ENCODE peak calls at places on chromosomes 16 and 17, in ten cellular contexts. One of them, this sample, is unnamed.

GRCh38 chr16:49600976-49601375 is 227.4 kb downstream of the C16orf78 start:
- DNase-seq in lung: no peak
- DNase-seq in lower lobe of right lung: no peak
- DNase-seq in cardiac muscle cell: no peak
- DNase-seq in hepatocyte: no peak
- DNase-seq in CD8-positive, alpha-beta memory T cell: no peak
- DNase-seq in dorsolateral prefrontal cortex: no peak
- DNase-seq in ascending aorta: peak
- DNase-seq in naive thymus-derived CD4-positive, alpha-beta T cell: no peak
- DNase-seq in kidney: no peak
- DNase-seq in this sample: no peak

GRCh38 chr16:3027488-3027795 is 3.6 kb downstream of the THOC6 start:
- DNase-seq in lung: no peak
- DNase-seq in lower lobe of right lung: no peak
- DNase-seq in cardiac muscle cell: no peak
- DNase-seq in hepatocyte: no peak
- DNase-seq in CD8-positive, alpha-beta memory T cell: no peak
- DNase-seq in dorsolateral prefrontal cortex: no peak
- DNase-seq in ascending aorta: no peak
- DNase-seq in naive thymus-derived CD4-positive, alpha-beta T cell: no peak
- DNase-seq in kidney: no peak
- DNase-seq in this sample: no peak

GRCh38 chr16:57725077-57725953 is 10.3 kb upstream of the KATNB1 start:
- DNase-seq in lung: no peak
- DNase-seq in lower lobe of right lung: no peak
- DNase-seq in cardiac muscle cell: no peak
- DNase-seq in hepatocyte: no peak
- DNase-seq in CD8-positive, alpha-beta memory T cell: no peak
- DNase-seq in dorsolateral prefrontal cortex: no peak
- DNase-seq in ascending aorta: no peak
- DNase-seq in naive thymus-derived CD4-positive, alpha-beta T cell: no peak
- DNase-seq in kidney: no peak
- DNase-seq in this sample: no peak

GRCh38 chr17:81049372-81049911 is 14.5 kb downstream of the BAIAP2 start:
- DNase-seq in lung: no peak
- DNase-seq in lower lobe of right lung: no peak
- DNase-seq in cardiac muscle cell: no peak
- DNase-seq in hepatocyte: no peak
- DNase-seq in CD8-positive, alpha-beta memory T cell: no peak
- DNase-seq in dorsolateral prefrontal cortex: no peak
- DNase-seq in ascending aorta: no peak
- DNase-seq in naive thymus-derived CD4-positive, alpha-beta T cell: no peak
- DNase-seq in kidney: no peak
- DNase-seq in this sample: no peak

GRCh38 chr16:85148959-85149358 is 36.7 kb upstream of the CIBAR2 start:
- DNase-seq in lung: no peak
- DNase-seq in lower lobe of right lung: no peak
- DNase-seq in cardiac muscle cell: no peak
- DNase-seq in hepatocyte: no peak
- DNase-seq in CD8-positive, alpha-beta memory T cell: no peak
- DNase-seq in dorsolateral prefrontal cortex: no peak
- DNase-seq in ascending aorta: no peak
- DNase-seq in naive thymus-derived CD4-positive, alpha-beta T cell: no peak
- DNase-seq in kidney: no peak
- DNase-seq in this sample: no peak

GRCh38 chr16:19138601-19139000 is 24.8 kb downstream of the ITPRIPL2 start:
- DNase-seq in lung: peak
- DNase-seq in lower lobe of right lung: peak
- DNase-seq in cardiac muscle cell: no peak
- DNase-seq in hepatocyte: peak
- DNase-seq in CD8-positive, alpha-beta memory T cell: no peak
- DNase-seq in dorsolateral prefrontal cortex: no peak
- DNase-seq in ascending aorta: peak
- DNase-seq in naive thymus-derived CD4-positive, alpha-beta T cell: no peak
- DNase-seq in kidney: peak
- DNase-seq in this sample: peak

GRCh38 chr17:78324391-78325075 is 35.3 kb downstream of the SOCS3 start:
- DNase-seq in lung: peak
- DNase-seq in lower lobe of right lung: peak
- DNase-seq in cardiac muscle cell: no peak
- DNase-seq in hepatocyte: peak
- DNase-seq in CD8-positive, alpha-beta memory T cell: no peak
- DNase-seq in dorsolateral prefrontal cortex: no peak
- DNase-seq in ascending aorta: peak
- DNase-seq in naive thymus-derived CD4-positive, alpha-beta T cell: peak
- DNase-seq in kidney: peak
- DNase-seq in this sample: peak

GRCh38 chr17:413706-414440 is 61.3 kb upstream of the RPH3AL start:
- DNase-seq in lung: no peak
- DNase-seq in lower lobe of right lung: no peak
- DNase-seq in cardiac muscle cell: no peak
- DNase-seq in hepatocyte: no peak
- DNase-seq in CD8-positive, alpha-beta memory T cell: no peak
- DNase-seq in dorsolateral prefrontal cortex: no peak
- DNase-seq in ascending aorta: no peak
- DNase-seq in naive thymus-derived CD4-positive, alpha-beta T cell: no peak
- DNase-seq in kidney: no peak
- DNase-seq in this sample: no peak

GRCh38 chr16:86344881-86345280 is 165.4 kb upstream of the FOXF1 start:
- DNase-seq in lung: no peak
- DNase-seq in lower lobe of right lung: no peak
- DNase-seq in cardiac muscle cell: no peak
- DNase-seq in hepatocyte: no peak
- DNase-seq in CD8-positive, alpha-beta memory T cell: no peak
- DNase-seq in dorsolateral prefrontal cortex: no peak
- DNase-seq in ascending aorta: no peak
- DNase-seq in naive thymus-derived CD4-positive, alpha-beta T cell: no peak
- DNase-seq in kidney: no peak
- DNase-seq in this sample: no peak

GRCh38 chr16:61332461-61332860 is 703.8 kb downstream of the CDH8 start:
- DNase-seq in lung: no peak
- DNase-seq in lower lobe of right lung: no peak
- DNase-seq in cardiac muscle cell: no peak
- DNase-seq in hepatocyte: no peak
- DNase-seq in CD8-positive, alpha-beta memory T cell: no peak
- DNase-seq in dorsolateral prefrontal cortex: no peak
- DNase-seq in ascending aorta: no peak
- DNase-seq in naive thymus-derived CD4-positive, alpha-beta T cell: no peak
- DNase-seq in kidney: no peak
- DNase-seq in this sample: no peak

GRCh38 chr17:74282587-74283370 is 8.7 kb downstream of the DNAI2 start:
- DNase-seq in lung: no peak
- DNase-seq in lower lobe of right lung: no peak
- DNase-seq in cardiac muscle cell: no peak
- DNase-seq in hepatocyte: peak
- DNase-seq in CD8-positive, alpha-beta memory T cell: peak
- DNase-seq in dorsolateral prefrontal cortex: no peak
- DNase-seq in ascending aorta: no peak
- DNase-seq in naive thymus-derived CD4-positive, alpha-beta T cell: peak
- DNase-seq in kidney: no peak
- DNase-seq in this sample: no peak

GRCh38 chr16:1958715-1959268 is 546 bp upstream of the NDUFB10 start:
- DNase-seq in lung: no peak
- DNase-seq in lower lobe of right lung: peak
- DNase-seq in cardiac muscle cell: no peak
- DNase-seq in hepatocyte: no peak
- DNase-seq in CD8-positive, alpha-beta memory T cell: no peak
- DNase-seq in dorsolateral prefrontal cortex: no peak
- DNase-seq in ascending aorta: no peak
- DNase-seq in naive thymus-derived CD4-positive, alpha-beta T cell: no peak
- DNase-seq in kidney: no peak
- DNase-seq in this sample: no peak
- H3K4me3 ChIP-seq in lung: no peak
- H3K4me3 ChIP-seq in lower lobe of right lung: peak
- H3K4me3 ChIP-seq in cardiac muscle cell: no peak
- H3K4me3 ChIP-seq in hepatocyte: no peak
- H3K4me3 ChIP-seq in CD8-positive, alpha-beta memory T cell: peak
- H3K4me3 ChIP-seq in dorsolateral prefrontal cortex: peak
- H3K4me3 ChIP-seq in ascending aorta: peak
- H3K4me3 ChIP-seq in naive thymus-derived CD4-positive, alpha-beta T cell: peak
- H3K4me3 ChIP-seq in kidney: peak
- H3K4me3 ChIP-seq in this sample: peak

GRCh38 chr17:29614345-29615047 is 8.2 kb downstream of the CORO6 start:
- DNase-seq in lung: no peak
- DNase-seq in lower lobe of right lung: no peak
- DNase-seq in cardiac muscle cell: no peak
- DNase-seq in hepatocyte: no peak
- DNase-seq in CD8-positive, alpha-beta memory T cell: no peak
- DNase-seq in dorsolateral prefrontal cortex: no peak
- DNase-seq in ascending aorta: no peak
- DNase-seq in naive thymus-derived CD4-positive, alpha-beta T cell: no peak
- DNase-seq in kidney: no peak
- DNase-seq in this sample: no peak

GRCh38 chr17:29616300-29617048 is 6.2 kb downstream of the CORO6 start:
- DNase-seq in lung: no peak
- DNase-seq in lower lobe of right lung: no peak
- DNase-seq in cardiac muscle cell: no peak
- DNase-seq in hepatocyte: no peak
- DNase-seq in CD8-positive, alpha-beta memory T cell: no peak
- DNase-seq in dorsolateral prefrontal cortex: no peak
- DNase-seq in ascending aorta: no peak
- DNase-seq in naive thymus-derived CD4-positive, alpha-beta T cell: no peak
- DNase-seq in kidney: no peak
- DNase-seq in this sample: no peak

GRCh38 chr17:29615048-29615385 is 7.7 kb downstream of the CORO6 start:
- DNase-seq in lung: no peak
- DNase-seq in lower lobe of right lung: peak
- DNase-seq in cardiac muscle cell: no peak
- DNase-seq in hepatocyte: no peak
- DNase-seq in CD8-positive, alpha-beta memory T cell: peak
- DNase-seq in dorsolateral prefrontal cortex: no peak
- DNase-seq in ascending aorta: peak
- DNase-seq in naive thymus-derived CD4-positive, alpha-beta T cell: peak
- DNase-seq in kidney: no peak
- DNase-seq in this sample: no peak

GRCh38 chr17:29617125-29617480 is 5.6 kb downstream of the CORO6 start:
- DNase-seq in lung: peak
- DNase-seq in lower lobe of right lung: peak
- DNase-seq in cardiac muscle cell: peak
- DNase-seq in hepatocyte: peak
- DNase-seq in CD8-positive, alpha-beta memory T cell: peak
- DNase-seq in dorsolateral prefrontal cortex: peak
- DNase-seq in ascending aorta: peak
- DNase-seq in naive thymus-derived CD4-positive, alpha-beta T cell: peak
- DNase-seq in kidney: peak
- DNase-seq in this sample: no peak

GRCh38 chr17:29615492-29616299 is 7.0 kb downstream of the CORO6 start:
- DNase-seq in lung: peak
- DNase-seq in lower lobe of right lung: peak
- DNase-seq in cardiac muscle cell: peak
- DNase-seq in hepatocyte: peak
- DNase-seq in CD8-positive, alpha-beta memory T cell: peak
- DNase-seq in dorsolateral prefrontal cortex: peak
- DNase-seq in ascending aorta: peak
- DNase-seq in naive thymus-derived CD4-positive, alpha-beta T cell: peak
- DNase-seq in kidney: peak
- DNase-seq in this sample: peak
- H3K4me3 ChIP-seq in lung: no peak
- H3K4me3 ChIP-seq in lower lobe of right lung: peak
- H3K4me3 ChIP-seq in cardiac muscle cell: no peak
- H3K4me3 ChIP-seq in hepatocyte: peak
- H3K4me3 ChIP-seq in CD8-positive, alpha-beta memory T cell: peak
- H3K4me3 ChIP-seq in dorsolateral prefrontal cortex: peak
- H3K4me3 ChIP-seq in ascending aorta: peak
- H3K4me3 ChIP-seq in naive thymus-derived CD4-positive, alpha-beta T cell: peak
- H3K4me3 ChIP-seq in kidney: peak
- H3K4me3 ChIP-seq in this sample: peak

DNA sequence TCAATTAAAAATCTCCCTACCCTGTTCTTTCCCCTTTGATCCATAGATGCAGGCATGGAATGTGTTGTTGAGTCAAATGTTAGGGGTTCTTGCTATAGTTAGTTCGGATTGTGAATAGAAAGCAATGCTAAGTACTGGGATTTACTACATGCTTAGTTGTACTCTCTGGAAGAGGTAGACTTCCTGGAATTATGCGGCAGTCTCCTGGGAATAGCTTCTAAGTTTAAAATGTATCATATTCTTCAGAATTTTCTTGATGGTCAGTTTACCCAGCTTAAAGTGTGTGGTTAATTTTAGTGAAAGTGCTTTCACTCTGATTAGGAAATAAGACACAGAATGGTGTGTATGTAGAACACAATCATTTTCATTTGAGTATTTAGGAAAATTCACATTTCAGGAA is 3.5 kb downstream of the CLTC start:
- DNase-seq in lung: no peak
- DNase-seq in lower lobe of right lung: no peak
- DNase-seq in cardiac muscle cell: no peak
- DNase-seq in hepatocyte: no peak
- DNase-seq in CD8-positive, alpha-beta memory T cell: no peak
- DNase-seq in dorsolateral prefrontal cortex: no peak
- DNase-seq in ascending aorta: no peak
- DNase-seq in naive thymus-derived CD4-positive, alpha-beta T cell: no peak
- DNase-seq in kidney: no peak
- DNase-seq in this sample: no peak
- H3K4me3 ChIP-seq in lung: no peak
- H3K4me3 ChIP-seq in lower lobe of right lung: peak
- H3K4me3 ChIP-seq in cardiac muscle cell: no peak
- H3K4me3 ChIP-seq in hepatocyte: peak
- H3K4me3 ChIP-seq in CD8-positive, alpha-beta memory T cell: no peak
- H3K4me3 ChIP-seq in dorsolateral prefrontal cortex: peak
- H3K4me3 ChIP-seq in ascending aorta: peak
- H3K4me3 ChIP-seq in naive thymus-derived CD4-positive, alpha-beta T cell: no peak
- H3K4me3 ChIP-seq in kidney: peak
- H3K4me3 ChIP-seq in this sample: peak

GRCh38 chr17:35665662-35666061 is 65.8 kb upstream of the RASL10B start:
- DNase-seq in lung: no peak
- DNase-seq in lower lobe of right lung: no peak
- DNase-seq in cardiac muscle cell: no peak
- DNase-seq in hepatocyte: no peak
- DNase-seq in CD8-positive, alpha-beta memory T cell: no peak
- DNase-seq in dorsolateral prefrontal cortex: no peak
- DNase-seq in ascending aorta: no peak
- DNase-seq in naive thymus-derived CD4-positive, alpha-beta T cell: no peak
- DNase-seq in kidney: no peak
- DNase-seq in this sample: no peak
- H3K4me3 ChIP-seq in lung: no peak
- H3K4me3 ChIP-seq in lower lobe of right lung: no peak
- H3K4me3 ChIP-seq in cardiac muscle cell: no peak
- H3K4me3 ChIP-seq in hepatocyte: no peak
- H3K4me3 ChIP-seq in CD8-positive, alpha-beta memory T cell: no peak
- H3K4me3 ChIP-seq in dorsolateral prefrontal cortex: no peak
- H3K4me3 ChIP-seq in ascending aorta: no peak
- H3K4me3 ChIP-seq in naive thymus-derived CD4-positive, alpha-beta T cell: no peak
- H3K4me3 ChIP-seq in kidney: no peak
- H3K4me3 ChIP-seq in this sample: no peak

GRCh38 chr16:67249178-67249759 is 490 bp downstream of the SLC9A5 start:
- DNase-seq in lung: no peak
- DNase-seq in lower lobe of right lung: no peak
- DNase-seq in cardiac muscle cell: peak
- DNase-seq in hepatocyte: no peak
- DNase-seq in CD8-positive, alpha-beta memory T cell: no peak
- DNase-seq in dorsolateral prefrontal cortex: no peak
- DNase-seq in ascending aorta: no peak
- DNase-seq in naive thymus-derived CD4-positive, alpha-beta T cell: no peak
- DNase-seq in kidney: no peak
- DNase-seq in this sample: no peak
- H3K4me3 ChIP-seq in lung: peak
- H3K4me3 ChIP-seq in lower lobe of right lung: peak
- H3K4me3 ChIP-seq in cardiac muscle cell: peak
- H3K4me3 ChIP-seq in hepatocyte: peak
- H3K4me3 ChIP-seq in CD8-positive, alpha-beta memory T cell: peak
- H3K4me3 ChIP-seq in dorsolateral prefrontal cortex: peak
- H3K4me3 ChIP-seq in ascending aorta: peak
- H3K4me3 ChIP-seq in naive thymus-derived CD4-positive, alpha-beta T cell: peak
- H3K4me3 ChIP-seq in kidney: no peak
- H3K4me3 ChIP-seq in this sample: peak